ENCODE peak calls at places on chromosomes 3 and 15, in nine cellular contexts. F is HS-5; R is A673; L is stimulated activated CD8-positive, alpha-beta memory T cell treated with anti-CD3 and anti-CD28 coated beads, Interleukin-7, amount 100 ng/mL, for 1 hour; U is iPS-NIHi11; X is activated CD4-positive, alpha-beta T cell treated with anti-CD3 and anti-CD28 coated beads, Interleukin-2, amount 10 ng/mL, durations not matched to agents 7 days and 5 days; J is T-helper 9 cell; T is COR-L47; W is NCI-H460. P is an unnamed sample.

GRCh38 chr3:48140284-48140683 is 47.9 kb downstream of the CDC25A start:
- DNase-seq in X (no peak), F (no peak), J (no peak), L (no peak), R (no peak), W (no peak), T (no peak), U (no peak), P (no peak)

GRCh38 chr3:105367406-105368213 is 901 bp downstream of the ALCAM start:
- DNase-seq in J (peak), W (no peak), L (peak), U (peak), X (peak), R (peak), F (no peak), T (peak), P (peak)

GRCh38 chr3:11558002-11558401 is 85.7 kb downstream of the VGLL4 start:
- DNase-seq in R (no peak), T (no peak), W (no peak), J (no peak), U (no peak), L (no peak), F (no peak), X (no peak), P (no peak)

GRCh38 chr3:24123596-24123995 is 178.5 kb downstream of the NR1D2 start:
- DNase-seq in F (peak), T (no peak), X (no peak), U (no peak), W (no peak), J (no peak), R (peak), L (no peak), P (no peak)

GRCh38 chr3:55875137-55875536 is 388.0 kb upstream of the WNT5A start:
- DNase-seq in L (no peak), T (no peak), F (no peak), J (no peak), W (no peak), X (no peak), R (no peak), U (no peak), P (no peak)

GRCh38 chr3:4794331-4794730 is 184.9 kb upstream of the BHLHE40 start:
- DNase-seq in T (no peak), U (no peak), L (no peak), X (no peak), F (no peak), J (no peak), W (no peak), R (no peak), P (no peak)

GRCh38 chr3:64399205-64399800 is 174.0 kb upstream of the PRICKLE2 start:
- DNase-seq in J (no peak), W (peak), R (peak), L (no peak), T (no peak), X (peak), U (peak), F (peak), P (no peak)

GRCh38 chr3:161415506-161416231 is 44.4 kb upstream of the SPTSSB start:
- DNase-seq in R (no peak), T (peak), U (no peak), L (no peak), W (peak), F (peak), X (no peak), J (no peak), P (no peak)

GRCh38 chr15:60682115-60682514 is 203.2 kb upstream of the ICE2 start:
- DNase-seq in J (no peak), R (no peak), X (no peak), F (no peak), L (no peak), U (no peak), T (no peak), W (no peak), P (no peak)

GRCh38 chr3:195023989-195024388 is 247.0 kb downstream of the XXYLT1 start:
- DNase-seq in J (no peak), U (no peak), F (no peak), R (no peak), W (no peak), T (no peak), L (no peak), X (no peak), P (no peak)

GRCh38 chr3:126751611-126752302 is 47.7 kb downstream of the CHCHD6 start:
- DNase-seq in R (no peak), J (no peak), X (no peak), T (no peak), W (no peak), L (no peak), U (no peak), F (no peak), P (no peak)

GRCh38 chr15:62975515-62975914 is 67.0 kb upstream of the TPM1 start:
- DNase-seq in T (no peak), U (no peak), J (no peak), R (no peak), L (no peak), W (no peak), X (no peak), F (no peak), P (no peak)

GRCh38 chr3:10445561-10445960 is 59.8 kb downstream of the ATP2B2 start:
- DNase-seq in U (no peak), R (no peak), T (no peak), W (no peak), F (no peak), X (no peak), J (no peak), L (no peak), P (no peak)

GRCh38 chr3:10443791-10444429 is 61.5 kb downstream of the ATP2B2 start:
- DNase-seq in R (no peak), J (no peak), W (no peak), X (no peak), L (no peak), T (no peak), U (no peak), F (no peak), P (no peak)

GRCh38 chr15:90262426-90262825 is 3.0 kb upstream of the NGRN start:
- DNase-seq in W (no peak), X (no peak), F (no peak), U (no peak), J (no peak), T (no peak), R (no peak), L (no peak), P (no peak)

GRCh38 chr3:125189378-125190165 is 23.0 kb downstream of the SLC12A8 start:
- DNase-seq in U (no peak), W (no peak), R (no peak), L (no peak), X (no peak), T (no peak), F (no peak), J (no peak), P (no peak)

GRCh38 chr3:25300141-25300540 is 127.9 kb upstream of the RARB start:
- DNase-seq in R (no peak), L (no peak), J (no peak), W (no peak), X (no peak), T (no peak), U (no peak), F (no peak), P (no peak)

GRCh38 chr15:65034719-65035118 is 5.3 kb upstream of the MTFMT start:
- DNase-seq in J (no peak), R (no peak), U (no peak), X (no peak), T (no peak), F (no peak), L (no peak), W (no peak), P (no peak)

GRCh38 chr15:91790826-91791225 is 62.7 kb upstream of the SLCO3A1 start:
- DNase-seq in X (no peak), W (no peak), F (no peak), T (no peak), L (no peak), U (no peak), J (no peak), R (no peak), P (no peak)